ENCODE peak calls at places on chromosomes 1 and 21, in ten cellular contexts. R, F, I, X, O, C, M, G, U and Y are unnamed samples.

GRCh38 chr1:230537456-230537855 is 104.8 kb upstream of the COG2 start:
- DNase-seq in R (no peak), F (no peak), I (no peak), X (no peak), O (no peak), C (no peak), M (no peak), G (no peak), U (no peak), Y (no peak)

GRCh38 chr1:32337855-32338636 is 2.0 kb upstream of the MARCKSL1 start:
- DNase-seq in R (no peak), F (no peak), I (peak), X (no peak), O (peak), C (peak), M (no peak), G (no peak), U (no peak), Y (no peak)

GRCh38 chr1:164640673-164641352 is 81.8 kb downstream of the PBX1 start:
- DNase-seq in R (no peak), F (peak), I (no peak), X (no peak), O (no peak), C (no peak), M (no peak), G (no peak), U (no peak), Y (no peak)

GRCh38 chr1:201480231-201481003 is 11.4 kb upstream of the PHLDA3 start:
- DNase-seq in R (peak), F (peak), I (peak), X (peak), O (no peak), C (peak), M (peak), G (peak), U (no peak), Y (no peak)

GRCh38 chr1:3321559-3322439 is 132.7 kb upstream of the ARHGEF16 start:
- DNase-seq in R (no peak), F (no peak), I (no peak), X (peak), O (no peak), C (no peak), M (no peak), G (no peak), U (no peak), Y (no peak)

GRCh38 chr21:43771199-43771675 is 4.9 kb downstream of the CSTB start:
- DNase-seq in R (no peak), F (no peak), I (no peak), X (no peak), O (no peak), C (no peak), M (no peak), G (no peak), U (no peak), Y (no peak)

GRCh38 chr1:171424494-171424893 is 60.8 kb upstream of the PRRC2C start:
- DNase-seq in R (no peak), F (no peak), I (no peak), X (no peak), O (no peak), C (no peak), M (no peak), G (no peak), U (no peak), Y (no peak)

GRCh38 chr1:57307382-57307781 is 116.5 kb downstream of the DAB1 start:
- DNase-seq in R (no peak), F (no peak), I (no peak), X (no peak), O (no peak), C (no peak), M (no peak), G (peak), U (no peak), Y (no peak)

GRCh38 chr1:1156140-1157032 is 17.3 kb upstream of the TTLL10 start:
- DNase-seq in R (no peak), F (no peak), I (no peak), X (no peak), O (no peak), C (no peak), M (no peak), G (no peak), U (no peak), Y (no peak)

GRCh38 chr1:203686091-203686632 is 59.5 kb downstream of the ATP2B4 start:
- DNase-seq in R (no peak), F (no peak), I (no peak), X (peak), O (peak), C (no peak), M (no peak), G (no peak), U (no peak), Y (no peak)

GRCh38 chr1:156682166-156682890 is 5.1 kb upstream of the NES start:
- DNase-seq in R (no peak), F (no peak), I (no peak), X (no peak), O (no peak), C (no peak), M (no peak), G (no peak), U (no peak), Y (no peak)

GRCh38 chr1:213659580-213660547 is 327.9 kb upstream of the PROX1 start:
- DNase-seq in R (no peak), F (no peak), I (no peak), X (no peak), O (no peak), C (no peak), M (no peak), G (no peak), U (no peak), Y (no peak)

GRCh38 chr1:153465728-153466625 is 5.5 kb upstream of the S100A7 start:
- DNase-seq in R (peak), F (peak), I (peak), X (peak), O (peak), C (no peak), M (peak), G (peak), U (no peak), Y (peak)

GRCh38 chr1:37270639-37271038 is 203.7 kb upstream of the ZC3H12A start:
- DNase-seq in R (no peak), F (no peak), I (no peak), X (no peak), O (no peak), C (no peak), M (no peak), G (no peak), U (no peak), Y (no peak)

GRCh38 chr1:189775343-189775742 is 702.3 kb downstream of the BRINP3 start:
- DNase-seq in R (no peak), F (no peak), I (peak), X (peak), O (peak), C (no peak), M (no peak), G (no peak), U (no peak), Y (peak)

GRCh38 chr21:32141009-32141357 is 137.9 kb downstream of the MIS18A start:
- DNase-seq in R (no peak), F (no peak), I (no peak), X (no peak), O (no peak), C (no peak), M (no peak), G (no peak), U (no peak), Y (no peak)

GRCh38 chr21:45940091-45940490 is 41.5 kb upstream of the COL6A1 start:
- DNase-seq in R (no peak), F (no peak), I (no peak), X (no peak), O (no peak), C (no peak), M (no peak), G (no peak), U (no peak), Y (no peak)

GRCh38 chr1:172547071-172547470 is 14.1 kb downstream of the SUCO start:
- DNase-seq in R (no peak), F (no peak), I (peak), X (no peak), O (peak), C (no peak), M (no peak), G (no peak), U (no peak), Y (no peak)

GRCh38 chr1:50917128-50917795 is 42.8 kb downstream of the FAF1 start:
- DNase-seq in R (no peak), F (no peak), I (no peak), X (no peak), O (no peak), C (no peak), M (no peak), G (no peak), U (no peak), Y (no peak)
- H3K4me3 ChIP-seq in R (no peak), F (no peak), I (no peak), X (no peak), O (no peak), C (no peak), M (no peak), G (no peak), U (no peak), Y (no peak)

GRCh38 chr1:224431726-224432125 is 2.9 kb downstream of the WDR26 start:
- DNase-seq in R (no peak), F (no peak), I (no peak), X (no peak), O (no peak), C (no peak), M (no peak), G (no peak), U (no peak), Y (no peak)
- H3K4me3 ChIP-seq in R (peak), F (no peak), I (peak), X (peak), O (peak), C (peak), M (peak), G (peak), U (peak), Y (peak)

GRCh38 chr1:11482186-11482585 is 3.2 kb downstream of the DISP3 start:
- DNase-seq in R (no peak), F (no peak), I (no peak), X (no peak), O (no peak), C (no peak), M (no peak), G (no peak), U (no peak), Y (no peak)
- H3K4me3 ChIP-seq in R (no peak), F (no peak), I (no peak), X (no peak), O (no peak), C (peak), M (no peak), G (no peak), U (no peak), Y (no peak)

GRCh38 chr1:161033751-161034150 is 5.0 kb downstream of the TSTD1 start:
- DNase-seq in R (no peak), F (no peak), I (no peak), X (peak), O (no peak), C (no peak), M (no peak), G (no peak), U (no peak), Y (no peak)

GRCh38 chr1:161032409-161032808 is 6.4 kb downstream of the TSTD1 start:
- DNase-seq in R (no peak), F (peak), I (no peak), X (no peak), O (no peak), C (no peak), M (no peak), G (no peak), U (no peak), Y (no peak)

DNA sequence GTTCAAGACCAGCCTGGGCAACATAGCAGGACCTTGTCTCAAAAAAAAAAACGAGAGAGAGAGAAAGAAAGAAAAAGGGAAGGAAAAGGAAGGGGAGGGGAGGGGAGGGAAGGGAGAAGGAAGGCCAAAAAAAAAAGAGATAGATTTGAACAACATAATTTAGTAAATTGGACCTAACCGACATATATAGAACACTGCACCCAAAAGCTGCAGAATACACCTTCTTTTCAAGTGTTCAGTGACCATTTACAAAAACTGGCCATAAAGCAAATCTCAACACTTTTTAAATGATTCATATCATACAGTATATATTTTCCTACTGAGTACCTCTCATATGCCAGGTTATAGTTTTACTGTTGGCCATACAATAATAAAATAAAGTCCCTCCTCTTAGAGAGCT is 6.9 kb downstream of the TSTD1 start:
- DNase-seq in R (no peak), F (no peak), I (no peak), X (no peak), O (no peak), C (no peak), M (no peak), G (no peak), U (no peak), Y (no peak)
- H3K4me3 ChIP-seq in R (no peak), F (no peak), I (no peak), X (no peak), O (no peak), C (no peak), M (no peak), G (no peak), U (no peak), Y (no peak)

GRCh38 chr1:159889821-159890252 is 10.1 kb downstream of the CFAP45 start:
- DNase-seq in R (no peak), F (peak), I (peak), X (peak), O (peak), C (no peak), M (no peak), G (no peak), U (no peak), Y (peak)
- H3K4me3 ChIP-seq in R (no peak), F (no peak), I (no peak), X (no peak), O (no peak), C (no peak), M (no peak), G (no peak), U (peak), Y (no peak)